ENCODE peak calls at places on chromosomes 12 and 14, in four cellular contexts. T is activated B cell treated with CpG ODN at 0.5 μM for 24 hours, I is GM10248, O is GM13977. Q is an unnamed sample.

GRCh38 chr12:69000069-69000468 is 67.1 kb upstream of the CPM start:
- DNase-seq in T (no peak), I (no peak), O (no peak), Q (no peak)

GRCh38 chr12:104280111-104280510 is 23.4 kb upstream of the EID3 start:
- DNase-seq in T (no peak), I (no peak), O (no peak), Q (no peak)

GRCh38 chr12:188910-189621 is 24.9 kb downstream of the SLC6A12 start:
- DNase-seq in T (peak; percentile 18), I (peak; percentile 79), O (peak; percentile 88), Q (peak; percentile 85)

GRCh38 chr14:60250318-60251035 is 1.5 kb downstream of the PPM1A start:
- DNase-seq in T (no peak), I (no peak), O (no peak), Q (no peak)

GRCh38 chr14:52189330-52189729 is 78.2 kb upstream of the PTGDR start:
- DNase-seq in T (no peak), I (no peak), O (no peak), Q (no peak)

GRCh38 chr12:67885370-67886169 is 103.7 kb upstream of the IFNG-AS1 start:
- DNase-seq in T (no peak), I (no peak), O (no peak), Q (no peak)

GRCh38 chr12:74031045-74031444 is 506.6 kb upstream of the ATXN7L3B start:
- DNase-seq in T (no peak), I (no peak), O (no peak), Q (no peak)

GRCh38 chr12:121647-122046 is 55.1 kb downstream of the IQSEC3 start:
- DNase-seq in T (no peak), I (no peak), O (no peak), Q (no peak)

GRCh38 chr12:104207416-104207941 is 8.1 kb upstream of the TXNRD1 start:
- DNase-seq in T (no peak), I (no peak), O (no peak), Q (no peak)

GRCh38 chr14:42110167-42110566 is 503.5 kb downstream of the LRFN5 start:
- DNase-seq in T (no peak), I (peak; percentile 13), O (peak; percentile 33), Q (no peak)

GRCh38 chr12:111436266-111436665 is 30.5 kb downstream of the SH2B3 start:
- DNase-seq in T (no peak), I (no peak), O (no peak), Q (no peak)

GRCh38 chr14:21923820-21924219 is 250.2 kb upstream of the OR4E1 start:
- DNase-seq in T (no peak), I (no peak), O (no peak), Q (no peak)

GRCh38 chr14:73662439-73663056 is 17.8 kb downstream of the DNAL1 start:
- DNase-seq in T (no peak), I (no peak), O (no peak), Q (no peak)

GRCh38 chr12:32586390-32586789 is 92.7 kb upstream of the DNM1L start:
- DNase-seq in T (no peak), I (no peak), O (no peak), Q (no peak)

GRCh38 chr12:118050972-118051910 is 9.7 kb downstream of the WSB2 start:
- DNase-seq in T (no peak), I (no peak), O (no peak), Q (no peak)

GRCh38 chr12:68374315-68374982 is 42.3 kb upstream of the MDM1 start:
- DNase-seq in T (no peak), I (peak; percentile 67), O (peak; percentile 67), Q (no peak)

GRCh38 chr14:21476526-21476924 is 234 bp downstream of the RAB2B start:
- DNase-seq in T (no peak), I (no peak), O (no peak), Q (peak; percentile 79)

GRCh38 chr14:106530423-106531107 is 1004.2 kb downstream of the TMEM121 start:
- DNase-seq in T (peak; percentile 30), I (peak; percentile 25), O (peak; percentile 18), Q (no peak)

GRCh38 chr14:31622060-31622459 is 60.9 kb downstream of the NUBPL start:
- DNase-seq in T (no peak), I (no peak), O (no peak), Q (no peak)

GRCh38 chr12:71581206-71581605 is 82.4 kb downstream of the ZFC3H1 start:
- DNase-seq in T (no peak), I (no peak), O (no peak), Q (no peak)

GRCh38 chr14:69573205-69573840 is 1.3 kb downstream of the CCDC177 start:
- DNase-seq in T (no peak), I (no peak), O (no peak), Q (no peak)

GRCh38 chr14:86646688-86647687 is 1117.0 kb downstream of the FLRT2 start:
- DNase-seq in T (no peak), I (no peak), O (no peak), Q (no peak)
- TF ChIP-seq CTCF in T (no peak), I (peak; percentile 17), O (peak; percentile 27), Q (peak; percentile 27)

DNA sequence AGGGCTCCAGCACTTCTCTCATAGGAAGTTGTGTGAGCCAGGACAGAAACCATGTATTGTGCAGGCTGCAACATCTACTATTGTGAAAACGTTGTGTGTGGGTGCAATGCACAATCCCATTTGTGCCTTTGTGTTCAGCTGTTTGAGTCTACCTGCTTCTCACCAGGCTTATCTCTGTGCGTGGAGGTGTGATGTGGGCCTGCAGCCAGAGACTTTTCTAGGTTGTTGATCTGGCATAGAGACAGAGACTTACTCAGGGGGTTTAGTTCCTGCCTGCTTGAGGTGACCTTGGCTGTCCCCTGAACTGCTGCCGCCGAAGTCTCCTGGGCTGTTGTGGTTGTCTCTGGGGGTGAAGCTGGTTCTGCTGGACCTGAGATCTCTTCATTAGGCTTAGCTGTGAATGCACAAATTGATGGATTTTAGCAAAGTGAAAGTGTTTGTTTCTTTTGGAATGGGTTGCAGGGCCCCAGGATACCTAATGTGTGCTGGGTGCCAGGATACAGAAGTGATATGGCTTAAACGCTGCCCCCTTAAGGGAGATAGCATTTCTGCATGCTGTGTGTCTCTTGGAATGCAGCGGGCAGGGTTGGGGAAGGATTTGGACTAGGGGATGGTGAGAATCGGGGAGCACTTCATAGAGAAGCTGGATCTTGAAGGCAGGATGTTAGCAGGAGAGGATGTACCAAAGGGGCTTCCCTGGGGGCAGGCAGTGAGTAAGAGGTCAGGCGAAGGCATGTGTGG is 2.5 kb downstream of the LACRT start:
- DNase-seq in T (no peak), I (no peak), O (no peak), Q (no peak)
- TF ChIP-seq CTCF in T (no peak), I (no peak), O (no peak), Q (peak; percentile 38)

GRCh38 chr14:93114713-93115068 is 1.0 kb downstream of the ITPK1 start:
- DNase-seq in T (no peak), I (no peak), O (peak; percentile 29), Q (no peak)
- TF ChIP-seq CTCF in T (no peak), I (no peak), O (no peak), Q (no peak)

DNA sequence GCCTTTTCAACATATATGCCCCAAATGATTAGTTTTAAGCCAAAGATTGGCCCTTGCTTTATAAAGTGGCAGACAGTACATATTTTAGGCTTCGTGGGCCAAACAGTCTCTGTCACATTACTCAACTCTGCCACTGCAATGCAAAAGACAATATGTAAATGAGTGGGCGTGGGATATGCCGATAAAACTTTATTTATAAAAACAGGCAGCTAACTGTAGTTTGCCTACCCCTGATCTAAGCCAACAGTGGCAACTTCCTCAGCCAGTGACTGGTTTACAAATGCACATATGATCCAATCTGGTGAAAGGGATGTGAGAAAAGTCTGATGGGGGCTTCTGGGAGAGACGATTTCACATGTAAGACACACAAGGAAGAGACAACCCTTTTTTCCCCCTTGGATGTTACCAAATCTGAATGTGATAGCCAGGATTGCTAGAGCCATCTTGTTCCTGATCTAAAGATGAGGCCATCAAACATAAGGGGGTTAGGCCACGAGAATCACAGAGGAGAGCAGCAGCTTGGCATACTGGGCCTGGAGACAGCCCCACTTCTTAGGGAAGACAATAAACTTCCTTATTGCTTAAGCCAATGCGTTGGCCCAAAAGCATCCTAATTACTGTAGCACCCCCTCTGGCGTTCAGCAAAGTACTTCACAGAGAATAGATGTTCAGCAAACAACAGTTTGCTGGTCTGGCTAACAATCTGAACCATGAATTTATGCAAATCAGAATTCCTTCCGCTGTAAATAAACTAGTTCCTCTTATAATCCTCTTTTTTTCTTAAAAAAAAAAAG is 75.2 kb upstream of the TMCC3 start:
- DNase-seq in T (no peak), I (no peak), O (peak; percentile 24), Q (no peak)
- TF ChIP-seq CTCF in T (no peak), I (peak; percentile 36), O (peak; percentile 62), Q (peak; percentile 64)

GRCh38 chr12:47286676-47287075 is 206.9 kb upstream of the AMIGO2 start:
- DNase-seq in T (no peak), I (no peak), O (no peak), Q (no peak)
- TF ChIP-seq CTCF in T (no peak), I (no peak), O (no peak), Q (no peak)

Q was measured in type B pancreatic cell.